ENCODE peak calls at places on chromosomes 7 and 10, in nine cellular contexts. O, S, X, H, E, F, Z, M and Y are unnamed samples.

GRCh38 chr10:77537051-77537450 is 100.6 kb downstream of the KCNMA1 start:
- DNase-seq in X (no peak), Z (no peak), F (no peak), H (no peak), M (no peak), S (no peak), E (no peak), O (no peak), Y (no peak)

GRCh38 chr7:138982204-138982623 is 1.0 kb upstream of the KIAA1549 start:
- DNase-seq in F (no peak), E (no peak), H (no peak), M (no peak), O (no peak), X (peak), Z (no peak), S (no peak), Y (no peak)

GRCh38 chr10:87660484-87661133 is 931 bp downstream of the PAPSS2 start:
- DNase-seq in E (no peak), X (peak), F (no peak), Z (peak), S (no peak), O (no peak), H (no peak), M (peak), Y (peak)

GRCh38 chr7:44284881-44285541 is 40.4 kb downstream of the CAMK2B start:
- DNase-seq in X (no peak), Z (no peak), F (no peak), O (no peak), E (no peak), S (peak), H (no peak), M (no peak), Y (no peak)

GRCh38 chr7:55980266-55980665 is 15.9 kb downstream of the NIPSNAP2 start:
- DNase-seq in F (no peak), Z (no peak), H (no peak), S (no peak), O (no peak), M (no peak), X (no peak), E (no peak), Y (no peak)

GRCh38 chr10:83254698-83255097 is 884.6 kb upstream of the GHITM start:
- DNase-seq in F (no peak), M (no peak), X (no peak), Z (no peak), S (no peak), E (no peak), O (no peak), H (no peak), Y (no peak)

GRCh38 chr7:97215556-97215955 is 98.1 kb downstream of the SDHAF3 start:
- DNase-seq in X (no peak), M (no peak), H (no peak), Z (no peak), F (no peak), O (no peak), E (no peak), S (no peak), Y (no peak)

GRCh38 chr7:5523052-5523711 is 99.5 kb upstream of the TNRC18 start:
- DNase-seq in F (no peak), H (no peak), X (peak), Z (no peak), E (no peak), M (peak), S (no peak), O (no peak), Y (peak)

GRCh38 chr7:12686234-12686893 is 1.1 kb upstream of the ARL4A start:
- DNase-seq in Z (peak), M (peak), O (peak), E (peak), S (peak), X (peak), F (peak), H (peak), Y (peak)

GRCh38 chr10:77532068-77532467 is 105.5 kb downstream of the KCNMA1 start:
- DNase-seq in F (no peak), E (no peak), M (peak), Z (no peak), O (no peak), S (no peak), H (peak), X (peak), Y (peak)

GRCh38 chr10:71334228-71334791 is 15.3 kb downstream of the SLC29A3 start:
- DNase-seq in H (no peak), F (no peak), M (no peak), X (no peak), Z (no peak), S (no peak), E (no peak), O (no peak), Y (no peak)

GRCh38 chr10:100562806-100563293 is 27.1 kb downstream of the HIF1AN start:
- DNase-seq in E (no peak), Z (peak), M (peak), O (peak), H (no peak), X (peak), S (no peak), F (no peak), Y (peak)

GRCh38 chr10:130363051-130363450 is 226.9 kb downstream of the GLRX3 start:
- DNase-seq in X (no peak), S (no peak), O (no peak), M (no peak), F (no peak), H (no peak), E (no peak), Z (no peak), Y (no peak)

GRCh38 chr7:127650842-127651555 is 995 bp upstream of the SND1 start:
- DNase-seq in X (no peak), Z (peak), H (no peak), M (no peak), S (no peak), E (no peak), F (no peak), O (peak), Y (peak)

GRCh38 chr10:62653254-62653653 is 151.3 kb upstream of the ADO start:
- DNase-seq in H (no peak), F (no peak), S (no peak), M (no peak), E (no peak), X (no peak), Z (no peak), O (no peak), Y (no peak)

GRCh38 chr7:28260969-28261368 is 80.4 kb upstream of the JAZF1 start:
- DNase-seq in M (no peak), O (no peak), S (no peak), F (no peak), X (no peak), H (no peak), E (no peak), Z (no peak), Y (no peak)

GRCh38 chr10:61628875-61629513 is 33.7 kb upstream of the CABCOCO1 start:
- DNase-seq in Z (peak), O (peak), H (peak), X (peak), E (no peak), F (no peak), M (peak), S (no peak), Y (peak)

GRCh38 chr10:121596668-121597503 is 1.4 kb downstream of the FGFR2 start:
- DNase-seq in M (no peak), O (no peak), X (peak), H (no peak), Z (peak), F (no peak), S (peak), E (peak), Y (peak)

GRCh38 chr10:110151467-110151866 is 55.9 kb upstream of the MXI1 start:
- DNase-seq in X (no peak), S (peak), M (no peak), E (no peak), Z (no peak), H (no peak), F (no peak), O (no peak), Y (no peak)

GRCh38 chr7:150717821-150718420 is 1.5 kb downstream of the GIMAP1 start:
- DNase-seq in H (no peak), E (no peak), F (no peak), Z (no peak), M (no peak), X (no peak), S (no peak), O (no peak), Y (no peak)

GRCh38 chr7:150715293-150715692 is 1.1 kb upstream of the GIMAP1 start:
- DNase-seq in E (no peak), M (no peak), F (no peak), O (no peak), S (no peak), Z (no peak), X (no peak), H (no peak), Y (no peak)

GRCh38 chr7:150716368-150716767 is at the start of gene GIMAP1:
- DNase-seq in X (no peak), O (no peak), Z (no peak), H (no peak), S (peak), F (no peak), E (no peak), M (no peak), Y (no peak)

GRCh38 chr7:150715738-150716137 is 675 bp upstream of the GIMAP1 start:
- DNase-seq in H (no peak), Z (no peak), E (no peak), X (no peak), S (no peak), F (no peak), O (no peak), M (no peak), Y (no peak)

GRCh38 chr7:150716939-150717338 is 526 bp downstream of the GIMAP1 start:
- DNase-seq in H (no peak), E (no peak), Z (no peak), O (no peak), X (no peak), F (no peak), M (no peak), S (no peak), Y (no peak)
- H3K4me3 ChIP-seq in H (no peak), E (no peak), Z (no peak), O (no peak), X (no peak), F (peak), M (no peak), S (peak), Y (no peak)

DNA sequence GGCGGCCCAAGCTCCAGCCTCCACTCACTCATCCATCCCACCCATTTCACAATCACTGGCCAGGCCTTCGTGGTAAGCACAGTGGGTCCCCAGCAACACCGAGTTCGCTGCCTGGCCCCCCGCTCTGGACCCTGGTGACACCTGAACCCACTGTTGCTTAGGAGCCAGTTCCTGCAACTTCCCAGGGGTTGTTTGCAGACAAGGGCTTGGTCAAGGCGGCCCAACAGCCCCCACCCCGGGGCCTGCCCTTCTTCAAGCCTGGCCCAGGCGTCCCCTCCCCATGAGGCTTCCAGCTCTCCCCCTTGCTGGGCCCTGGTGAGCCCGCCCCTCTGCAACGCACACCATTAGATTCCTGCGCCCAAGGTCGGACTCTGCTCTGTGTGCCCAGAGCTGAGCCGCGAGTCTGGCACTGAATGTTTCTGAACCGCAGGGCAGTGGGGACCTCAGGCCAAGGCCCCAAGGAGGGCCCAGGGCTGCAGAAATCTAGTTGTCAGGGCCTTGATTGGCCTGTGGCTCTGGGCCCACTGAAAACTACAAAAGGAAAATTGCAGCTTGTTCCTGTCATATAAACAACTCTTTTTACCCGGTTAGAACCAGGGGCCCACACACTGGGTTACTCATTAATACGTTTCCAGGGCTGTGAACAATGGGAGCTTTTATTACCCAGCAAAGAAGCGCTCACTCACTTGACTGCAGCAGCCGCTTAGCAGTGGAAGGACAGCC is 2.1 kb upstream of the COX19 start:
- DNase-seq in H (peak), O (peak), S (peak), M (no peak), E (no peak), X (no peak), F (no peak), Z (no peak), Y (no peak)
- H3K4me3 ChIP-seq in H (no peak), O (no peak), S (no peak), M (no peak), E (no peak), X (no peak), F (no peak), Z (no peak), Y (no peak)

DNA sequence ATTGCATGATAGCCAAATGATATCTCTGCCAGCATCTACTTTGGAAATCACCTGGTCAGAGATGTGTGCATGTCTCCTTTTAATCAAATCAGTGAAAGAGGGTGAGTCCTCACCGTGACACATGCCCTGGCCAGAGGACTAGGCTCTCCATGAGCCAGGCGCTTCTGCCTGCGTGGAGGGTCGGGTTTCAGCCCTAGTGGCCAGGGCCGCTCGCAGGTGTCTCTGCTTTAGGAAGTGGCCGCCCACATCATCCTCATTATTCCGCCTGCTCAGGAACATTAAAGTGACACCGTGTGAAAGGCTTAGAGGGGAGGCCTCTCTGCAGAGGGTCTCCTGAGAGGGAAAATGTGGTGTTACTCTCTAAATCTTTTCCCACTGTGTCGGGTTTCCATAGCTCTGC is 173.6 kb upstream of the PRKCQ start:
- DNase-seq in F (no peak), M (no peak), X (no peak), Z (no peak), O (no peak), S (no peak), H (no peak), E (no peak), Y (no peak)
- H3K4me3 ChIP-seq in F (no peak), M (no peak), X (no peak), Z (no peak), O (no peak), S (no peak), H (no peak), E (no peak), Y (no peak)

DNA sequence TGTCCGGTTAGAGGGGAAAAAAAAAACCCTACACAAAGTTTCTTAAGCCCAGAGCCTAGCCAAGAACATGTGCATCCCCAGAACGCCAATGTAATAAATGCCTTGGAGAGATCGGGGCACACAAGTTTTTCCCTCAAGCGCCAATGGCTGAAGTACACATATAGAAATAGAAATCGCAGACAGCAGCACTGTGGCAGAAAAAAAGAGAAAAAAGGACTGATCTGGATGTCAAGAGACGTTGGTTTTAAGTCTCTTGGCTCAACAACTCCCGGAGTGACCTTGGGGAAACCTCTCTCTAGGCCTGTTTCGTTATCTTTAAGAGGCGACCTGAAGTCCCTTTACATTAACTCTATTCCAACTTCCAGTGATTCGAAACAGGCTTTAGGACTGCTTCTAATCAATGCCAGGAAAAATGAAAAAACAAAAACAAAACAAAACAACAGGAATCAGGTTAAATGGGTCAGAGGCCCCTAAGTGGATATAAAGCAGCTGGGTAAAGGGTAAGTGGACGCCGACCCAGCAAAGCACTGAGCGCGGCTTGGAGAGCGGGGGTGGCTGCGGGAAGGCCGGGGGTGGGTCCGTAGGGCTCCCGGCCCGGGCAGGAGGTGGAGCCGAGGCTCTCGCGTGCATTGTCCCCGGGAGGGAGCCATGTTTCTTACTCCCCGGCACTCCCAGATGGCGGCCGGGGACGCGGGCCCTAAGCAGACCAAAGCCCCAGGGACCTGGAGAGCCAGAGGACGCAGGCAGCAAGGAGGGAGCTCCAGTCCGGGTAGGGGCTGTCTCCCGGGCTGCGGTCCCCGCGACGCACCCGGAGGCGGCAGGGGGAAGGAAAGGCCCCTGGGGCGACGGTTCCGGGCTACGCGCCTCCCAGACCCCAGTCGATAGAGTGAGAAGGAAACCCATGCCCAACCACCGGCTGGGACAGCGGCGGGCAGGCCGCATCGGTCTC is 771 bp downstream of the EIF3A start:
- DNase-seq in S (peak), O (peak), Z (peak), H (peak), M (peak), F (peak), E (peak), X (peak), Y (peak)
- H3K4me3 ChIP-seq in S (peak), O (peak), Z (peak), H (peak), M (peak), F (peak), E (peak), X (peak), Y (peak)

GRCh38 chr10:113225903-113226302 is 275.9 kb downstream of the TCF7L2 start:
- DNase-seq in X (no peak), F (no peak), O (no peak), E (no peak), M (no peak), Z (no peak), H (no peak), S (no peak), Y (no peak)

GRCh38 chr10:113221756-113222168 is 271.7 kb downstream of the TCF7L2 start:
- DNase-seq in O (no peak), E (no peak), S (no peak), Z (peak), H (no peak), M (peak), F (no peak), X (peak), Y (peak)

GRCh38 chr10:113219446-113219845 is 269.4 kb downstream of the TCF7L2 start:
- DNase-seq in F (no peak), Z (no peak), S (no peak), M (no peak), E (no peak), O (no peak), H (no peak), X (no peak), Y (no peak)

GRCh38 chr10:113225364-113225763 is 275.3 kb downstream of the TCF7L2 start:
- DNase-seq in M (no peak), E (no peak), X (no peak), Z (no peak), O (no peak), H (no peak), S (no peak), F (no peak), Y (no peak)

GRCh38 chr10:113222207-113222606 is 272.2 kb downstream of the TCF7L2 start:
- DNase-seq in X (peak), E (no peak), O (no peak), Z (peak), S (no peak), M (peak), H (no peak), F (no peak), Y (no peak)
- H3K4me3 ChIP-seq in X (peak), E (no peak), O (no peak), Z (no peak), S (no peak), M (peak), H (no peak), F (no peak), Y (no peak)

GRCh38 chr7:75817112-75817511 is 3.5 kb upstream of the CCL24 start:
- DNase-seq in S (no peak), Z (no peak), X (no peak), E (no peak), F (no peak), M (no peak), H (no peak), O (no peak), Y (no peak)
- H3K4me3 ChIP-seq in S (no peak), Z (no peak), X (no peak), E (no peak), F (no peak), M (no peak), H (no peak), O (no peak), Y (no peak)

DNA sequence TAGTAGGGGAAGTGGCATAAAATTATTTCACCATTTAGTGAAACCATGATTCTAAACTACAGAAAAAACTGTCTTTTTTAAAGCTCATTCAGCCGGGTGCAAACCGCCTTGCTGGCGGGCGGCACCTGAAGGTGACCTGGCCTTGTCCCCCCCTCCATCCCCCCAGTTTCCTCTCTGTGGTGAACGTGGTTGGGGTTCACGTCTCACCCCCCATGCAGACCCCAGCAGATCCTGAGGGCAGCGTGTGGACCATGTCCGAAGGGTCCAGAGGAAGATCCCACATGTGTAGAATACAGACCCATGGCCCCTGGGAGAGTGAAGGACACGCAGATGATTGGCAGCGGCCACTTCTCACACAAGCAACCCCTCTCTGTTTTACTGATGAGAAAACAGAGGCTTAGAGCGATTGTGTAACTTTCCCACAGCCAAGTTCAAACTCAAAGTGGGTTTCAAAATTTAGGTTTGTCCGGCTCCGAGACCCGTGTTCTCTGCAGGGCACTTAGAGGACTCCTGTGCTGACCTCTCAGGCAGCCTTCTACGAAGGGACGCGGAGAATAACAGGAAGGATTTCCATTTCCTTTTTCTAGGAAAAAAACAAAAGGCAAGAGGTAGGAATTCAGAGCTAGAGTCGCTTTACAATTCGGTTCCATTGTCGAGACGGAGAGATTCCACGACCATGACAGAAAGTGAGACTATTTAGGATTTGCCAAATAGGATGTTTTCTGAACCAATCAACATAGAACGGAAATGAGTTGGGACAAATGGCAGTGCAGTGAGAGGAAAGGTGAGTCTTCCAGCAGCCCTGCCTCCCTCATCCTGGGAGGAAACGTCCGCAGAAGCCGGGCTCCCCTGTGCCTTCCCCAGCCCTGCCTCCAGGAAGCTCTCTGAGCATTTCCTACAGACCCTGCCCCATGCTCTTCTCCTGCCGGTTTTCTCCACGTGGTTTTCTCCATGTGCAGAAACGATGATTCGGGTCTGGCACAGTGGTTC is 67.6 kb upstream of the PITRM1 start:
- DNase-seq in H (no peak), X (no peak), S (no peak), E (no peak), O (no peak), M (no peak), Z (no peak), F (no peak), Y (no peak)
- H3K4me3 ChIP-seq in H (no peak), X (no peak), S (no peak), E (no peak), O (no peak), M (no peak), Z (no peak), F (peak), Y (no peak)

DNA sequence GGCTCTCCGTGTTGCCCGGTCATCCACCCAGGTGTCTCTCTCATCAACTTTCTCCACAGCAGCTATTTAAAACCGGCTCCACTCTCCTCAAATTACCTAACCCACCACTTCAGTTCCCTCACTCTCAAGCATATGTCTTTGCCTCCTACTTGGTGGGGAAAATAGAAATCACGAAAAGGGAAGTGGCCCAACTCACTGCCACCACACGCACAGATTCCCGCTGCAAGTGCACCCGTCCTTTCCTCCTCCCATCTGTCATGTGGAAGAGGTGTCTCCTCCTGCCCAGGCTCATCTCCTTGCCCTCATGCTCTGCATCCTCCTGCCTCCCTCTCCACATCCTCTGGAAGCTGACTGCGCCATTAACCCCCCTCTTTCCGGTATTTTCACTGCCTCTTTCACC is 80.8 kb upstream of the MKX start:
- DNase-seq in H (no peak), M (no peak), Z (no peak), X (no peak), O (no peak), E (no peak), F (no peak), S (no peak), Y (no peak)
- H3K4me3 ChIP-seq in H (no peak), M (no peak), Z (no peak), X (no peak), O (no peak), E (no peak), F (no peak), S (no peak), Y (no peak)